ENCODE peak calls at places on chromosomes 1 and 21, in six cellular contexts. One of them, this sample, is unnamed.

GRCh38 chr1:165854101-165854845 is 26.9 kb downstream of the UCK2 start:
- DNase-seq in NCI-H1092: no peak
- DNase-seq in fibroblast of pulmonary artery: peak; percentile 95
- DNase-seq in foreskin fibroblast: peak; percentile 81
- DNase-seq in activated T-cell treated with anti-CD3 and anti-CD28 coated beads, Interleukin-2, amount 50 U/mL, for 24 hours: no peak
- DNase-seq in GM23248: peak; percentile 93
- DNase-seq in this sample: peak; percentile 96

GRCh38 chr1:46522184-46522968 is 29.1 kb downstream of the KNCN start:
- DNase-seq in foreskin fibroblast: peak; percentile 52
- DNase-seq in NCI-H1092: no peak
- DNase-seq in GM23248: peak; percentile 91
- DNase-seq in activated T-cell treated with anti-CD3 and anti-CD28 coated beads, Interleukin-2, amount 50 U/mL, for 24 hours: peak; percentile 46
- DNase-seq in fibroblast of pulmonary artery: peak; percentile 91
- DNase-seq in this sample: peak; percentile 73

GRCh38 chr1:248013229-248013710 is at the start of gene OR2L5:
- DNase-seq in fibroblast of pulmonary artery: no peak
- DNase-seq in foreskin fibroblast: no peak
- DNase-seq in GM23248: no peak
- DNase-seq in NCI-H1092: no peak
- DNase-seq in activated T-cell treated with anti-CD3 and anti-CD28 coated beads, Interleukin-2, amount 50 U/mL, for 24 hours: no peak
- DNase-seq in this sample: no peak

GRCh38 chr1:171655215-171656116 is 3.0 kb upstream of the MYOC start:
- DNase-seq in fibroblast of pulmonary artery: peak; percentile 93
- DNase-seq in NCI-H1092: peak; percentile 47
- DNase-seq in foreskin fibroblast: peak; percentile 83
- DNase-seq in GM23248: peak; percentile 77
- DNase-seq in activated T-cell treated with anti-CD3 and anti-CD28 coated beads, Interleukin-2, amount 50 U/mL, for 24 hours: peak; percentile 80
- DNase-seq in this sample: peak; percentile 64

GRCh38 chr21:44571844-44572782 is 1.4 kb upstream of the KRTAP10-4 start:
- DNase-seq in foreskin fibroblast: no peak
- DNase-seq in NCI-H1092: no peak
- DNase-seq in fibroblast of pulmonary artery: no peak
- DNase-seq in activated T-cell treated with anti-CD3 and anti-CD28 coated beads, Interleukin-2, amount 50 U/mL, for 24 hours: peak; percentile 6
- DNase-seq in GM23248: no peak
- DNase-seq in this sample: no peak

GRCh38 chr1:19439464-19440171 is 45.7 kb downstream of the CAPZB start:
- DNase-seq in fibroblast of pulmonary artery: peak; percentile 41
- DNase-seq in activated T-cell treated with anti-CD3 and anti-CD28 coated beads, Interleukin-2, amount 50 U/mL, for 24 hours: no peak
- DNase-seq in GM23248: peak; percentile 51
- DNase-seq in NCI-H1092: no peak
- DNase-seq in foreskin fibroblast: peak; percentile 70
- DNase-seq in this sample: no peak

GRCh38 chr1:53615101-53615500 is 123.9 kb downstream of the GLIS1 start:
- DNase-seq in foreskin fibroblast: no peak
- DNase-seq in fibroblast of pulmonary artery: no peak
- DNase-seq in GM23248: no peak
- DNase-seq in NCI-H1092: no peak
- DNase-seq in activated T-cell treated with anti-CD3 and anti-CD28 coated beads, Interleukin-2, amount 50 U/mL, for 24 hours: peak; percentile 13
- DNase-seq in this sample: no peak

GRCh38 chr1:168230709-168231108 is 4.9 kb downstream of the SFT2D2 start:
- DNase-seq in foreskin fibroblast: peak; percentile 26
- DNase-seq in activated T-cell treated with anti-CD3 and anti-CD28 coated beads, Interleukin-2, amount 50 U/mL, for 24 hours: no peak
- DNase-seq in NCI-H1092: no peak
- DNase-seq in GM23248: peak; percentile 19
- DNase-seq in fibroblast of pulmonary artery: no peak
- DNase-seq in this sample: no peak

This sample was measured in brain microvascular endothelial cell.